ENCODE peak calls at places on chromosomes 6 and 20, in seven cellular contexts. P, V, U, D, K, X and W are unnamed samples.

GRCh38 chr6:108650325-108650724 is 89.6 kb downstream of the FOXO3 start:
- DNase-seq in K (no peak), P (no peak), X (no peak), V (no peak), U (no peak), D (no peak), W (no peak)

GRCh38 chr6:79874531-79875132 is 72.7 kb downstream of the ELOVL4 start:
- DNase-seq in U (no peak), D (no peak), K (no peak), X (no peak), V (no peak), P (no peak), W (no peak)

GRCh38 chr20:35735828-35736470 is 6.1 kb downstream of the RBM39 start:
- DNase-seq in U (no peak), D (no peak), K (no peak), P (no peak), V (no peak), X (no peak), W (no peak)

GRCh38 chr20:39516964-39517363 is 554.8 kb downstream of the DHX35 start:
- DNase-seq in P (no peak), V (no peak), X (no peak), K (no peak), U (no peak), D (no peak), W (no peak)

GRCh38 chr6:118810420-118811027 is 83.4 kb upstream of the ASF1A start:
- DNase-seq in P (no peak), V (no peak), U (no peak), X (no peak), K (no peak), D (no peak), W (no peak)

GRCh38 chr6:6007311-6008113 is 787 bp upstream of the NRN1 start:
- DNase-seq in P (no peak), D (no peak), V (peak; percentile 64), X (no peak), U (no peak), K (peak; percentile 73), W (no peak)

GRCh38 chr20:363319-364078 is 16.6 kb downstream of the NRSN2 start:
- DNase-seq in X (peak; percentile 57), U (no peak), P (no peak), D (no peak), K (no peak), V (no peak), W (no peak)

GRCh38 chr20:33791959-33792597 is 19.1 kb upstream of the CHMP4B start:
- DNase-seq in U (no peak), D (peak; percentile 53), V (peak; percentile 75), X (peak; percentile 75), P (peak; percentile 39), K (no peak), W (no peak)

GRCh38 chr20:61512475-61512874 is 260.4 kb downstream of the CDH4 start:
- DNase-seq in U (no peak), P (no peak), K (no peak), V (no peak), D (no peak), X (no peak), W (no peak)

GRCh38 chr20:32605167-32605656 is 20.1 kb upstream of the NOL4L start:
- DNase-seq in U (no peak), D (no peak), X (no peak), K (no peak), P (no peak), V (no peak), W (no peak)

GRCh38 chr6:134117409-134117808 is 65.0 kb upstream of the SLC2A12 start:
- DNase-seq in X (no peak), K (no peak), U (no peak), V (no peak), P (no peak), D (no peak), W (no peak)

GRCh38 chr6:4039348-4039747 is 39.6 kb downstream of the FAM217A start:
- DNase-seq in K (no peak), X (no peak), V (no peak), U (no peak), P (no peak), D (no peak), W (no peak)

GRCh38 chr6:169990095-169991030 is 238.9 kb downstream of the ERMARD start:
- DNase-seq in V (peak; percentile 58), P (no peak), U (no peak), X (no peak), D (no peak), K (peak; percentile 69), W (no peak)

GRCh38 chr20:64242797-64243475 is 12.6 kb upstream of the PCMTD2 start:
- DNase-seq in K (no peak), D (no peak), P (no peak), V (no peak), U (no peak), X (no peak), W (no peak)

GRCh38 chr6:83853178-83853967 is at the start of gene RIPPLY2:
- DNase-seq in P (no peak), U (no peak), X (no peak), V (peak; percentile 32), D (no peak), K (peak; percentile 68), W (peak; percentile 17)

GRCh38 chr6:108359901-108360882 is 65.3 kb downstream of the AFG1L start:
- DNase-seq in X (no peak), D (no peak), P (no peak), V (no peak), K (no peak), U (peak; percentile 19), W (no peak)

GRCh38 chr6:116244284-116244683 is 9.6 kb downstream of the TSPYL4 start:
- DNase-seq in V (no peak), P (no peak), D (no peak), U (no peak), X (no peak), K (no peak), W (no peak)

GRCh38 chr20:35506872-35507638 is 22.4 kb downstream of the C20orf173 start:
- DNase-seq in P (no peak), V (no peak), K (no peak), X (no peak), D (no peak), U (no peak), W (no peak)

DNA sequence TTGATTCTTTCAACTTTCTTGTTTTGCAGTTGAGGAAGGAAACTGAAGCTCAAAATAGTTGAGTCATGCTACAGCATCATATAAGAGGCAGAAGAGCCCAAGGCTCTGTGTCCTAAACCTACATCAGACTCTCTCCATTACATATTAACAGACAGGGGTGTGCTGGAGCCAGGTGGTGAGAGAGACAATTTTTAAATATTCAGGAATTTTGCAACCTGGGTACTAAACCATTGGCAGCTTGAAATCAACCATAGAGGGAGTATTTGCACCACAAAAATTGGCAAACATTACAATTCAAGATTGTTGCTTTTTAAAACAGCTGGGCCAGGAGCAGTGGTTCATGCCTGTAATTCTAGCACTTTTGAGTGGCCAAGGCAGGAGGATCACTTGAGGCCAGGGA is 65.8 kb upstream of the SOX4 start:
- DNase-seq in U (no peak), D (no peak), X (no peak), V (no peak), P (no peak), K (no peak), W (no peak)
- TF ChIP-seq CTCF in U (no peak), D (no peak), X (no peak), V (no peak), P (no peak), K (no peak), W (no peak)

DNA sequence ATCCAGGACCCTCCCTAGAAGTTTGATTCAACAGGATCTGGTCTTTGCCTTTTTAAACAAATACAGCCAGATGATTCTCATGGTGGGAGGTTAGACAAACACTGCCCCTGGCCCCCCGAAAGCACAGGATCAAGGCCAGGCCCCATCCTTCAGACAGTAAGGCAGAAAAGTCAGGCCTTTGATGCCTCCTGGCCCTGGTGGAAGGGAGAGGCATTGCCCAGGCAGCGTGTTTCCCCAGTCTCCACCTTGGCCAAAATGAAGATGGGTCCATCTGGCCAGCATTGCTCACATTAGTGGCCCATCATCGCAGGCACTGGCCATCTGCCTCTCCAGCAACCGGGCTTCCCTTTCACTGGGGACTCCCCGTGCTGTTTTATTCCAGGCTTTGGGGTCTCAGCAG is 4.3 kb downstream of the SULF2 start:
- DNase-seq in K (no peak), P (no peak), D (no peak), V (no peak), X (no peak), U (no peak), W (no peak)
- TF ChIP-seq CTCF in K (no peak), P (no peak), D (no peak), V (no peak), X (no peak), U (no peak), W (no peak)

GRCh38 chr20:19022791-19023448 is 189.5 kb upstream of the SLC24A3 start:
- DNase-seq in P (no peak), D (no peak), X (no peak), U (no peak), V (no peak), K (no peak), W (no peak)

GRCh38 chr20:19017104-19017690 is 195.2 kb upstream of the SLC24A3 start:
- DNase-seq in U (no peak), X (no peak), K (no peak), P (no peak), D (no peak), V (no peak), W (no peak)

GRCh38 chr20:19022118-19022575 is 190.3 kb upstream of the SLC24A3 start:
- DNase-seq in X (no peak), P (no peak), D (no peak), V (no peak), U (no peak), K (no peak), W (no peak)

GRCh38 chr20:19021406-19022117 is 190.9 kb upstream of the SLC24A3 start:
- DNase-seq in P (no peak), X (no peak), V (no peak), U (no peak), K (no peak), D (no peak), W (no peak)

DNA sequence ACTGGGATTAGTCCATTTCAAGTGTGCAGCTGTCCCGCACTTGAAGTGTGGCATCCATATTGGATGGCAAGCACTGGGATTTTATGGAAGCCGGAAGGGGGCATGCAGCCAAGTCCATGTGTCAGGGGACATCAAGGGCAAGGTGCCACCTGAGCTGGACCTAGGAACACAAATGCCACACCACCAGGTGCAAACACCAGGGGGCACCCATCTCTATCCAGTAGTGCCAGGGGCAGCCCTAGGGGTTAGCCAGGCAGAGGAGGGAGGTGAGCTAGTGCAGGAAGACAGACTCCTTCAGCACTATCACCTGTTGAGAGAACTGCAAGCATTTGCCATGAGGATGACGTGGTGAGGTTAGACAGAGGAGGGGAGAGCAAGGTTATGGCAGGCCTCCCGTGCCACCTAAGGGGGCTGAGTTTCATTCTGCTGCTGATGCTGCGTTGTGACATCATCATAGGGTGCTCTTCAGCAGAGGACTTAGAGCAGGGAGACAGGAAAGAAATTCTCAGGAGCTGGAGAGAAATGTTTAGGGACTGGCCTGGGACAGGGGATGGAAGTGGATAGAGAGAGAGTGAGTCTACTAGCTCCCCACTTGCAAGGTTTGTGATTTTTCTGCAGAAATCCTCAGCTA is 192.6 kb upstream of the SLC24A3 start:
- DNase-seq in X (no peak), U (no peak), P (no peak), D (no peak), V (no peak), K (no peak), W (no peak)
- TF ChIP-seq CTCF in X (no peak), U (no peak), P (no peak), D (no peak), V (no peak), K (no peak), W (no peak)

DNA sequence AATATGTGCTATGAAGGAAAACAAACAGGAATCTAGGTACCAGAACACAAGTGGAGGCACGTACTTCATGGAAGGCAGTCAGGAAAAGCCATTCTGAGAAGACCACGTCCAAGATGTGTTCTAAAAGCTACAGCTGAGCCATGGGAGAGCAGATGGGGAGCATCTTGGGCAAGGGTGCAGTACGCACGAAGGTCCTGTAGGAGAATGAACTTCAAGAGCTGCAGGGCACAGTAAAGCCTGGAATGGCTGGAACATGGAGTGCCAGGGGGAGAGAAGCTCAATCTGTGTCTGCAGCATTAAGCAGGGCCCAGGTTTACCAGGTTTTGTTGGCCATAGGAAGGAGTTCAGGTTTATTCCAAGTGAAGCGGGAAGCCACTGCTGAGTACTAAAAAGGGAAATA is 30.0 kb downstream of the ADTRP start:
- DNase-seq in V (no peak), K (no peak), U (no peak), D (no peak), P (no peak), X (no peak), W (no peak)
- TF ChIP-seq CTCF in V (no peak), K (no peak), U (no peak), D (no peak), P (no peak), X (no peak), W (no peak)